ENCODE peak calls at places on chromosomes 6 and 20, in ten cellular contexts. N, S, W, M, B, I, X, F, Y and R are unnamed samples.

GRCh38 chr20:6641012-6641411 is 126.5 kb upstream of the BMP2 start:
- DNase-seq in S (no peak), B (no peak), X (no peak), W (no peak), F (no peak), M (no peak), N (no peak), I (no peak), Y (no peak), R (no peak)

GRCh38 chr20:62860924-62861691 is 514 bp downstream of the TCFL5 start:
- DNase-seq in W (no peak), B (no peak), N (no peak), X (peak; percentile 91), S (no peak), I (no peak), M (no peak), F (peak; percentile 67), Y (no peak), R (peak; percentile 57)

GRCh38 chr6:90472716-90473115 is 114.2 kb downstream of the MAP3K7 start:
- DNase-seq in S (no peak), Y (no peak), W (no peak), I (no peak), X (no peak), M (no peak), F (no peak), B (no peak), N (no peak), R (no peak)

GRCh38 chr6:144007779-144008500 is at the start of gene PLAGL1:
- DNase-seq in Y (peak; percentile 72), S (no peak), N (peak; percentile 63), I (peak; percentile 25), B (peak; percentile 16), M (no peak), F (peak; percentile 76), W (peak; percentile 72), X (peak; percentile 93), R (no peak)

GRCh38 chr6:166929534-166930189 is 26.7 kb downstream of the RNASET2 start:
- DNase-seq in F (no peak), X (peak; percentile 47), S (no peak), B (no peak), W (no peak), I (no peak), N (no peak), Y (no peak), M (no peak), R (no peak)

GRCh38 chr6:157635388-157636244 is 187.4 kb upstream of the SNX9 start:
- DNase-seq in N (peak; percentile 36), M (no peak), I (no peak), W (no peak), Y (no peak), S (no peak), F (peak; percentile 64), B (no peak), X (no peak), R (no peak)

GRCh38 chr6:143368426-143368825 is 82.1 kb downstream of the ADAT2 start:
- DNase-seq in Y (no peak), N (peak; percentile 81), F (no peak), I (no peak), S (no peak), W (no peak), M (no peak), B (peak; percentile 29), X (no peak), R (no peak)

GRCh38 chr6:75693534-75693933 is 55.5 kb upstream of the MYO6 start:
- DNase-seq in F (no peak), Y (no peak), X (no peak), B (peak; percentile 1), I (no peak), S (peak; percentile 4), W (no peak), M (no peak), N (peak; percentile 43), R (no peak)

GRCh38 chr6:36247691-36248090 is 22.2 kb upstream of the PNPLA1 start:
- DNase-seq in S (peak; percentile 25), Y (no peak), W (no peak), M (no peak), N (peak; percentile 47), X (no peak), F (no peak), B (no peak), I (no peak), R (no peak)

GRCh38 chr6:93896081-93896480 is 476.7 kb upstream of the EPHA7 start:
- DNase-seq in M (no peak), S (no peak), Y (no peak), X (no peak), I (no peak), F (no peak), W (no peak), N (no peak), B (no peak), R (no peak)

GRCh38 chr6:139173172-139173571 is 38.3 kb downstream of the HECA start:
- DNase-seq in X (no peak), W (no peak), Y (no peak), I (no peak), S (no peak), F (no peak), N (peak; percentile 39), M (no peak), B (no peak), R (no peak)

GRCh38 chr6:27650620-27651370 is 177.9 kb upstream of the ZNF184 start:
- DNase-seq in I (peak; percentile 62), M (no peak), S (no peak), Y (no peak), X (no peak), W (peak; percentile 24), N (peak; percentile 79), B (no peak), F (no peak), R (no peak)

GRCh38 chr6:134740473-134741192 is 209.3 kb downstream of the ALDH8A1 start:
- DNase-seq in B (no peak), F (no peak), W (no peak), S (no peak), M (no peak), X (no peak), Y (no peak), N (peak; percentile 61), I (no peak), R (no peak)

GRCh38 chr20:53611449-53611894 is 17.8 kb upstream of the ZNF217 start:
- DNase-seq in W (no peak), X (no peak), I (no peak), B (peak; percentile 92), S (peak; percentile 99), M (no peak), Y (no peak), F (no peak), N (peak; percentile 97), R (no peak)

GRCh38 chr6:39225946-39226437 is 3.3 kb downstream of the KCNK5 start:
- DNase-seq in F (no peak), S (no peak), X (no peak), Y (no peak), B (no peak), M (peak; percentile 9), I (no peak), N (no peak), W (no peak), R (no peak)

GRCh38 chr6:158819213-158819976 is at the start of gene EZR:
- DNase-seq in F (peak; percentile 89), B (no peak), W (peak; percentile 84), X (peak; percentile 96), M (peak; percentile 64), Y (peak; percentile 82), S (no peak), I (peak; percentile 64), N (peak; percentile 51), R (peak; percentile 68)

GRCh38 chr6:64505312-64505711 is 869.7 kb downstream of the PHF3 start:
- DNase-seq in B (no peak), X (no peak), I (no peak), W (no peak), M (no peak), N (peak; percentile 13), S (no peak), F (no peak), Y (no peak), R (no peak)
- TF ChIP-seq CTCF in B (peak; percentile 48), X (no peak), I (peak; percentile 67), W (no peak), M (no peak), N (peak; percentile 60), S (no peak), F (no peak), Y (peak; percentile 22), R (no peak)

GRCh38 chr6:42104095-42104806 is 38.2 kb downstream of the C6orf132 start:
- DNase-seq in S (no peak), I (peak; percentile 59), B (no peak), N (peak; percentile 81), Y (peak; percentile 75), X (peak; percentile 89), F (peak; percentile 62), W (no peak), M (peak; percentile 57), R (peak; percentile 71)
- TF ChIP-seq CTCF in S (peak; percentile 21), I (peak; percentile 94), B (peak; percentile 66), N (peak; percentile 75), Y (peak; percentile 87), X (peak; percentile 53), F (no peak), W (peak; percentile 13), M (peak; percentile 92), R (peak; percentile 97)

DNA sequence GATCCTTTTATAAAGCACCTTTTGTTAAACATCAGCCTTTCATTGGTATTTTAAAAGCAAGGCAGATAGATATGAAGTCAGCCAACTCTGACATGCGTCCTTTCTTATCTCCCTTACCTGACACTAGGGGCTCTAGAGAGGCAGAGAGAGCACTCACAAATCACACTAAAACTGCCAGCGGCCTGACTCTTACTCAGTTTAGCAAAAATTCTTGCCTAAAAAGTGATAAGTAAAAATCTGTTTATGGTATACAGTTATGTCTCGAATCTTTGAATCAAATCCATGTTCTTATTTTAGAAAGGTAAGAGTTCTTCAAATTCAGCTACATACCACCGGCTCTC is 10.4 kb upstream of the TDRD6 start:
- DNase-seq in B (no peak), M (no peak), Y (no peak), W (no peak), X (no peak), S (no peak), I (no peak), N (no peak), F (no peak), R (no peak)
- TF ChIP-seq CTCF in B (peak; percentile 31), M (no peak), Y (peak; percentile 24), W (no peak), X (no peak), S (peak; percentile 6), I (peak; percentile 57), N (peak; percentile 35), F (no peak), R (no peak)

GRCh38 chr6:72564231-72564630 is 57.6 kb upstream of the KCNQ5 start:
- DNase-seq in I (no peak), M (no peak), S (no peak), Y (no peak), W (no peak), N (no peak), F (no peak), B (no peak), X (no peak), R (no peak)

GRCh38 chr6:72559067-72559466 is 62.8 kb upstream of the KCNQ5 start:
- DNase-seq in N (no peak), B (no peak), F (no peak), M (no peak), W (no peak), I (no peak), S (no peak), X (no peak), Y (no peak), R (no peak)

GRCh38 chr6:72561629-72562028 is 60.2 kb upstream of the KCNQ5 start:
- DNase-seq in S (no peak), X (no peak), N (no peak), I (no peak), F (no peak), M (no peak), Y (no peak), B (no peak), W (no peak), R (no peak)

GRCh38 chr6:72560721-72561593 is 60.9 kb upstream of the KCNQ5 start:
- DNase-seq in X (no peak), S (no peak), B (no peak), Y (no peak), N (peak; percentile 39), W (no peak), F (no peak), I (no peak), M (no peak), R (no peak)
- TF ChIP-seq CTCF in X (no peak), S (no peak), B (peak; percentile 17), Y (no peak), N (peak; percentile 15), W (no peak), F (no peak), I (peak; percentile 36), M (no peak), R (no peak)